ENCODE peak calls at places on chromosomes 13 and 19, in five cellular contexts. One of them, this sample, is unnamed.

GRCh38 chr19:41646589-41647204 is 19.8 kb upstream of the CEACAM4 start:
- DNase-seq in ovary: no peak
- DNase-seq in dorsolateral prefrontal cortex: no peak
- DNase-seq in esophagus squamous epithelium: no peak
- DNase-seq in neuronal stem cell: no peak
- DNase-seq in this sample: no peak

GRCh38 chr13:33033361-33033812 is 17.2 kb downstream of the KL start:
- DNase-seq in neuronal stem cell: no peak
- DNase-seq in dorsolateral prefrontal cortex: no peak
- DNase-seq in ovary: no peak
- DNase-seq in esophagus squamous epithelium: no peak
- DNase-seq in this sample: no peak

GRCh38 chr19:38210458-38210987 is 13.5 kb downstream of the DPF1 start:
- DNase-seq in dorsolateral prefrontal cortex: peak
- DNase-seq in neuronal stem cell: peak
- DNase-seq in esophagus squamous epithelium: no peak
- DNase-seq in ovary: peak
- DNase-seq in this sample: peak

GRCh38 chr19:46678110-46678732 is 17.2 kb upstream of the DACT3 start:
- DNase-seq in ovary: no peak
- DNase-seq in dorsolateral prefrontal cortex: no peak
- DNase-seq in neuronal stem cell: no peak
- DNase-seq in esophagus squamous epithelium: no peak
- DNase-seq in this sample: no peak

GRCh38 chr19:3821156-3821555 is 35.0 kb upstream of the MATK start:
- DNase-seq in ovary: no peak
- DNase-seq in neuronal stem cell: no peak
- DNase-seq in esophagus squamous epithelium: no peak
- DNase-seq in dorsolateral prefrontal cortex: no peak
- DNase-seq in this sample: no peak

GRCh38 chr13:75458696-75459422 is 23.1 kb downstream of the TBC1D4 start:
- DNase-seq in dorsolateral prefrontal cortex: no peak
- DNase-seq in esophagus squamous epithelium: no peak
- DNase-seq in neuronal stem cell: no peak
- DNase-seq in ovary: no peak
- DNase-seq in this sample: no peak

GRCh38 chr13:60230593-60230992 is 66.9 kb upstream of the DIAPH3 start:
- DNase-seq in neuronal stem cell: no peak
- DNase-seq in esophagus squamous epithelium: no peak
- DNase-seq in ovary: no peak
- DNase-seq in dorsolateral prefrontal cortex: no peak
- DNase-seq in this sample: no peak

GRCh38 chr13:31755803-31756212 is 16.5 kb downstream of the RXFP2 start:
- DNase-seq in esophagus squamous epithelium: no peak
- DNase-seq in neuronal stem cell: no peak
- DNase-seq in dorsolateral prefrontal cortex: no peak
- DNase-seq in ovary: no peak
- DNase-seq in this sample: no peak

GRCh38 chr13:51397262-51397933 is 55.4 kb downstream of the INTS6 start:
- DNase-seq in esophagus squamous epithelium: no peak
- DNase-seq in ovary: no peak
- DNase-seq in neuronal stem cell: no peak
- DNase-seq in dorsolateral prefrontal cortex: no peak
- DNase-seq in this sample: no peak

GRCh38 chr13:86383561-86383960 is 584.3 kb upstream of the SLITRK6 start:
- DNase-seq in dorsolateral prefrontal cortex: no peak
- DNase-seq in neuronal stem cell: no peak
- DNase-seq in ovary: no peak
- DNase-seq in esophagus squamous epithelium: no peak
- DNase-seq in this sample: no peak

GRCh38 chr13:66359910-66360552 is 870.1 kb downstream of the PCDH9 start:
- DNase-seq in ovary: no peak
- DNase-seq in dorsolateral prefrontal cortex: no peak
- DNase-seq in esophagus squamous epithelium: no peak
- DNase-seq in neuronal stem cell: no peak
- DNase-seq in this sample: no peak

GRCh38 chr13:39038569-39038898 is 278 bp downstream of the NHLRC3 start:
- DNase-seq in ovary: no peak
- DNase-seq in neuronal stem cell: no peak
- DNase-seq in dorsolateral prefrontal cortex: no peak
- DNase-seq in esophagus squamous epithelium: peak
- DNase-seq in this sample: no peak

GRCh38 chr19:1455336-1456120 is 5.6 kb downstream of the APC2 start:
- DNase-seq in neuronal stem cell: no peak
- DNase-seq in dorsolateral prefrontal cortex: no peak
- DNase-seq in ovary: peak
- DNase-seq in esophagus squamous epithelium: no peak
- DNase-seq in this sample: no peak

GRCh38 chr19:1457892-1458291 is 8.0 kb downstream of the APC2 start:
- DNase-seq in ovary: no peak
- DNase-seq in esophagus squamous epithelium: no peak
- DNase-seq in neuronal stem cell: no peak
- DNase-seq in dorsolateral prefrontal cortex: no peak
- DNase-seq in this sample: no peak

GRCh38 chr19:1457031-1457739 is 7.3 kb downstream of the APC2 start:
- DNase-seq in ovary: peak
- DNase-seq in neuronal stem cell: no peak
- DNase-seq in dorsolateral prefrontal cortex: no peak
- DNase-seq in esophagus squamous epithelium: no peak
- DNase-seq in this sample: no peak

GRCh38 chr19:1455002-1455335 is 5.0 kb downstream of the APC2 start:
- DNase-seq in dorsolateral prefrontal cortex: no peak
- DNase-seq in esophagus squamous epithelium: no peak
- DNase-seq in neuronal stem cell: no peak
- DNase-seq in ovary: no peak
- DNase-seq in this sample: no peak

DNA sequence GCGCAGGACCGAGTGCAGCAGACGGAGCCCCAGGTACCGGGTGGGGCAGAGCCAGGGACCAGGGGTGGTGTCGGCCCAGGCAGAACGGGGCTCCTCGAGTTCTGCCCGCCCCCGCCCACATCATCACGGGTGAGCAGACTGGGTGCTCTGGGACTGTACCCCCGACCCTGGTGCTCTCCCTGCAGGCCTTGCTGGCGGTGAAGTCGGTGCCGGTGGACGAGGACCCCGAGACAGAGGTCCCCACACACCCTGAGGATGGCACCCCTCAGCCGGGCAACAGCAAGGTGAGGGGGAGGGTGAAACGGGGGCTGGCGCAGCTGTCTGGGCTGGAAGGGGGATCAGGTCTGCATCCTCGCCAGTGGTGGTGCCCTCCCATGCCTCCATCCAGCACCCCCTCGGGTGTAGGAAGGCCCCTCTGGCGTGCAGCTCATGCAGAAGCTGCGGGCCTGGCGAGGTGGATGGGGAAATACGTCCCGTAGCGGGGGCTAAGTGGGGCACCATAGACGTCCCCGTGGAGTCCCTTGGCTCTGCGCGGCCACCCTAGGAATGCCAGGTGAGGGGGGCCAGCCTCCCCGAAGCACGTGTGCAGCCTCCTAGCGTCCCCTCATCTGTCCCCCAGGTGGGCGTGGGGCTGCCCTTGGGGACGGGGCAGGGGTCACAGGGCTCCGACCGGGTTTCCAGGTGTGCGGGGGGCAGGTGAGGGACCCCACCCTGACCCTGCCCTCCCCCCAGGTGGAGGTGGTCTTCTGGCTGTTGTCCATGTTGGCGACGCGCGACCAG is 6.4 kb downstream of the APC2 start:
- DNase-seq in neuronal stem cell: no peak
- DNase-seq in esophagus squamous epithelium: no peak
- DNase-seq in ovary: no peak
- DNase-seq in dorsolateral prefrontal cortex: no peak
- DNase-seq in this sample: no peak
- H3K27ac ChIP-seq in neuronal stem cell: no peak
- H3K27ac ChIP-seq in esophagus squamous epithelium: no peak
- H3K27ac ChIP-seq in ovary: no peak
- H3K27ac ChIP-seq in dorsolateral prefrontal cortex: peak
- H3K27ac ChIP-seq in this sample: peak

GRCh38 chr13:34300559-34300958 is 482.6 kb downstream of the RFC3 start:
- DNase-seq in neuronal stem cell: no peak
- DNase-seq in dorsolateral prefrontal cortex: no peak
- DNase-seq in esophagus squamous epithelium: no peak
- DNase-seq in ovary: no peak
- DNase-seq in this sample: no peak

GRCh38 chr13:34290661-34291060 is 472.7 kb downstream of the RFC3 start:
- DNase-seq in esophagus squamous epithelium: no peak
- DNase-seq in ovary: no peak
- DNase-seq in dorsolateral prefrontal cortex: no peak
- DNase-seq in neuronal stem cell: no peak
- DNase-seq in this sample: no peak

GRCh38 chr13:34294483-34295129 is 476.7 kb downstream of the RFC3 start:
- DNase-seq in esophagus squamous epithelium: no peak
- DNase-seq in ovary: no peak
- DNase-seq in dorsolateral prefrontal cortex: no peak
- DNase-seq in neuronal stem cell: no peak
- DNase-seq in this sample: no peak
- H3K27ac ChIP-seq in esophagus squamous epithelium: no peak
- H3K27ac ChIP-seq in ovary: no peak
- H3K27ac ChIP-seq in dorsolateral prefrontal cortex: no peak
- H3K27ac ChIP-seq in neuronal stem cell: no peak
- H3K27ac ChIP-seq in this sample: no peak

GRCh38 chr19:49490287-49491029 is 3.0 kb downstream of the RPL13A start:
- DNase-seq in ovary: no peak
- DNase-seq in neuronal stem cell: no peak
- DNase-seq in dorsolateral prefrontal cortex: no peak
- DNase-seq in esophagus squamous epithelium: no peak
- DNase-seq in this sample: no peak
- H3K27ac ChIP-seq in ovary: no peak
- H3K27ac ChIP-seq in neuronal stem cell: peak
- H3K27ac ChIP-seq in dorsolateral prefrontal cortex: no peak
- H3K27ac ChIP-seq in esophagus squamous epithelium: peak
- H3K27ac ChIP-seq in this sample: no peak

DNA sequence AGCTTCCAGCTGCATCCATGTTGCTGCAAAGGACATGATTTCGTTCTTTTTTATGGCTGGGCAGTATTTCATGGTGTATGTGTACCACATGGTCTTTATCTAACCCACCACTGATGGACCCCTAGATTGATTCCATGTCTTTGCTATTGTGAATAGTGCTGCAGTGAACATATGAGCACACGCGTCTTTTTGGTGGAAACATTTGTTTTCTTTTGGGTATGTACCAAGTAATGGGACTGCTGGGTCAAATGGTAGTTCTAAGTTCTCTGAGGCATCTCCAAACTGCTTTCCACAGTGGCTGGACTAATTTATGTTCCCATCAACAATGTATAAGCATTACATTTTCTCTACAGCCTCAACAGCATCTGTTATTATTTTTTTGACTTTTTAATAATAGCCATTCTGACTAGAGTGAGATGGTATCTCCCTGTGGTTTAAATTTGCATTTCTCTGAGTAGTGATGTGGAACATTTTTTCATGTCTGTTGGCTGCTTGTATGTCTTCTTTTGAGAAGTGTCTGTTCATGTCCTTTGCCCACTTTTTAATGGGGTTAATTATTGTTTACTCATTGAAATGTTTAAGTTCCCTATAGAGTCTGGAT is 6.8 kb upstream of the UBE2L5 start:
- DNase-seq in dorsolateral prefrontal cortex: no peak
- DNase-seq in neuronal stem cell: no peak
- DNase-seq in ovary: no peak
- DNase-seq in esophagus squamous epithelium: no peak
- DNase-seq in this sample: no peak
- H3K27ac ChIP-seq in dorsolateral prefrontal cortex: no peak
- H3K27ac ChIP-seq in neuronal stem cell: no peak
- H3K27ac ChIP-seq in ovary: no peak
- H3K27ac ChIP-seq in esophagus squamous epithelium: no peak
- H3K27ac ChIP-seq in this sample: no peak

GRCh38 chr19:5926641-5927438 is 12.8 kb downstream of the CAPS start:
- DNase-seq in ovary: peak
- DNase-seq in dorsolateral prefrontal cortex: no peak
- DNase-seq in neuronal stem cell: no peak
- DNase-seq in esophagus squamous epithelium: no peak
- DNase-seq in this sample: no peak

GRCh38 chr19:5931251-5931650 is 17.2 kb downstream of the CAPS start:
- DNase-seq in ovary: no peak
- DNase-seq in neuronal stem cell: no peak
- DNase-seq in dorsolateral prefrontal cortex: no peak
- DNase-seq in esophagus squamous epithelium: no peak
- DNase-seq in this sample: no peak

GRCh38 chr19:5927439-5927821 is 13.4 kb downstream of the CAPS start:
- DNase-seq in ovary: no peak
- DNase-seq in neuronal stem cell: no peak
- DNase-seq in dorsolateral prefrontal cortex: no peak
- DNase-seq in esophagus squamous epithelium: no peak
- DNase-seq in this sample: no peak

GRCh38 chr19:5929646-5930045 is 15.6 kb downstream of the CAPS start:
- DNase-seq in ovary: no peak
- DNase-seq in neuronal stem cell: no peak
- DNase-seq in esophagus squamous epithelium: no peak
- DNase-seq in dorsolateral prefrontal cortex: no peak
- DNase-seq in this sample: no peak

DNA sequence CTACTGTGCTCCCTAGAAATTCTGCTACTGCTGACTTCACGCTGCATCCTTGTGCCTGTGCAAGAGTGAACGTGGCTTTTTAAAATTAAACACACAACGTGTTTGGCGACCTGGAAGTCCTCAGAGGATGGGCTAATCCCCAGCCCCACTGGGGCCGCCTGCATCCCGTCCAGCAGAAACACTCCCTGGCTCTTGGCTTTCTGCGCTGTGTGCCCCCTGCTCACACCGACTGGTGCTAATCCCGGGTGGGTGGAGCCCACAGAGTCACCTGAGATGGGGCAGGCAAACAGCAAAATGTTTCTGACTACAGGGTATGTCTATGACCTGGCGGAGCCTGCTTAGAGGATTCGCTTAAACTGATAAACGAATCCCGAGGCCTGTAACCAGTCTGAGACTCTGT is 15.1 kb downstream of the CAPS start:
- DNase-seq in ovary: no peak
- DNase-seq in dorsolateral prefrontal cortex: no peak
- DNase-seq in neuronal stem cell: no peak
- DNase-seq in esophagus squamous epithelium: no peak
- DNase-seq in this sample: no peak
- H3K27ac ChIP-seq in ovary: no peak
- H3K27ac ChIP-seq in dorsolateral prefrontal cortex: no peak
- H3K27ac ChIP-seq in neuronal stem cell: no peak
- H3K27ac ChIP-seq in esophagus squamous epithelium: peak
- H3K27ac ChIP-seq in this sample: no peak

GRCh38 chr13:40565282-40566148 is 100.9 kb downstream of the FOXO1 start:
- DNase-seq in esophagus squamous epithelium: no peak
- DNase-seq in ovary: no peak
- DNase-seq in dorsolateral prefrontal cortex: no peak
- DNase-seq in neuronal stem cell: no peak
- DNase-seq in this sample: no peak

GRCh38 chr13:40568672-40569350 is 97.6 kb downstream of the FOXO1 start:
- DNase-seq in esophagus squamous epithelium: no peak
- DNase-seq in dorsolateral prefrontal cortex: no peak
- DNase-seq in neuronal stem cell: no peak
- DNase-seq in ovary: no peak
- DNase-seq in this sample: no peak

GRCh38 chr13:40564342-40564997 is 102.0 kb downstream of the FOXO1 start:
- DNase-seq in neuronal stem cell: no peak
- DNase-seq in dorsolateral prefrontal cortex: no peak
- DNase-seq in esophagus squamous epithelium: no peak
- DNase-seq in ovary: no peak
- DNase-seq in this sample: no peak

GRCh38 chr13:40568246-40568645 is 98.2 kb downstream of the FOXO1 start:
- DNase-seq in esophagus squamous epithelium: no peak
- DNase-seq in ovary: no peak
- DNase-seq in neuronal stem cell: no peak
- DNase-seq in dorsolateral prefrontal cortex: no peak
- DNase-seq in this sample: no peak

GRCh38 chr13:40566811-40567210 is 99.6 kb downstream of the FOXO1 start:
- DNase-seq in neuronal stem cell: no peak
- DNase-seq in dorsolateral prefrontal cortex: no peak
- DNase-seq in esophagus squamous epithelium: no peak
- DNase-seq in ovary: no peak
- DNase-seq in this sample: no peak
- H3K27ac ChIP-seq in neuronal stem cell: no peak
- H3K27ac ChIP-seq in dorsolateral prefrontal cortex: no peak
- H3K27ac ChIP-seq in esophagus squamous epithelium: no peak
- H3K27ac ChIP-seq in ovary: no peak
- H3K27ac ChIP-seq in this sample: no peak

GRCh38 chr13:24168392-24168750 is 7.9 kb downstream of the SPATA13 start:
- DNase-seq in esophagus squamous epithelium: no peak
- DNase-seq in ovary: no peak
- DNase-seq in neuronal stem cell: no peak
- DNase-seq in dorsolateral prefrontal cortex: no peak
- DNase-seq in this sample: no peak
- H3K27ac ChIP-seq in esophagus squamous epithelium: peak
- H3K27ac ChIP-seq in ovary: peak
- H3K27ac ChIP-seq in neuronal stem cell: no peak
- H3K27ac ChIP-seq in dorsolateral prefrontal cortex: peak
- H3K27ac ChIP-seq in this sample: peak

This sample was measured in caudate nucleus.